ENCODE peak calls at places on chromosomes 7 and 10, in five cellular contexts. Z is CD4-positive, alpha-beta T cell; I is T follicular helper cell; C is activated CD4-positive, alpha-beta memory T cell treated with anti-CD3 and anti-CD28 coated beads for 36 hours; T is colonic mucosa. F is an unnamed sample.
A peak's percentile ranks its signal among the peaks of the same experiment; 100 is the strongest.

GRCh38 chr10:29980084-29980483 is 79.3 kb downstream of the JCAD start:
- DNase-seq in C (no peak), I (no peak), T (no peak), Z (no peak), F (no peak)

GRCh38 chr7:36755484-36755883 is 31.2 kb upstream of the AOAH start:
- DNase-seq in C (no peak), I (no peak), T (no peak), Z (no peak), F (no peak)

GRCh38 chr7:46672861-46673260 is 751.8 kb upstream of the IGFBP3 start:
- DNase-seq in T (no peak), I (no peak), C (no peak), Z (no peak), F (no peak)

GRCh38 chr7:81111358-81111757 is 192.5 kb upstream of the SEMA3C start:
- DNase-seq in T (no peak), C (no peak), I (no peak), Z (no peak), F (no peak)

GRCh38 chr7:123865517-123866117 is 20.6 kb downstream of the HYAL4 start:
- DNase-seq in T (peak; percentile 78), C (peak; percentile 36), Z (no peak), I (peak; percentile 9), F (no peak)

GRCh38 chr7:27784399-27785053 is 44.6 kb downstream of the TAX1BP1 start:
- DNase-seq in Z (no peak), T (peak; percentile 27), C (no peak), I (peak; percentile 6), F (no peak)

GRCh38 chr10:45560262-45560661 is 112.3 kb downstream of the ZFAND4 start:
- DNase-seq in C (no peak), T (no peak), Z (no peak), I (no peak), F (no peak)

GRCh38 chr7:64946772-64947171 is 43.7 kb downstream of the ZNF273 start:
- DNase-seq in Z (no peak), C (peak; percentile 56), T (no peak), I (no peak), F (no peak)